ENCODE peak calls at places on chromosomes 11 and 22, in four cellular contexts. One of them, this sample, is unnamed.

GRCh38 chr22:31248965-31249940 is 37.2 kb downstream of the LIMK2 start:
- DNase-seq in PC-9: peak
- DNase-seq in nephron progenitor cell: no peak
- DNase-seq in GM10248: no peak
- DNase-seq in this sample: no peak

GRCh38 chr22:45261407-45262088 is 20.9 kb upstream of the KIAA0930 start:
- DNase-seq in PC-9: no peak
- DNase-seq in nephron progenitor cell: no peak
- DNase-seq in GM10248: no peak
- DNase-seq in this sample: no peak

GRCh38 chr11:104410336-104410735 is 246.4 kb upstream of the PDGFD start:
- DNase-seq in PC-9: no peak
- DNase-seq in nephron progenitor cell: no peak
- DNase-seq in GM10248: no peak
- DNase-seq in this sample: peak

GRCh38 chr11:85750646-85751045 is 60.3 kb downstream of the SYTL2 start:
- DNase-seq in PC-9: no peak
- DNase-seq in nephron progenitor cell: no peak
- DNase-seq in GM10248: no peak
- DNase-seq in this sample: no peak

GRCh38 chr11:76523147-76523546 is 78.3 kb downstream of the EMSY start:
- DNase-seq in PC-9: no peak
- DNase-seq in nephron progenitor cell: no peak
- DNase-seq in GM10248: no peak
- DNase-seq in this sample: no peak

GRCh38 chr22:24006914-24007214 is 1.6 kb upstream of the GSTT4 start:
- DNase-seq in PC-9: no peak
- DNase-seq in nephron progenitor cell: no peak
- DNase-seq in GM10248: peak
- DNase-seq in this sample: no peak

GRCh38 chr22:42742940-42743339 is 22.3 kb upstream of the A4GALT start:
- DNase-seq in PC-9: no peak
- DNase-seq in nephron progenitor cell: no peak
- DNase-seq in GM10248: peak
- DNase-seq in this sample: no peak

GRCh38 chr11:61996933-61997332 is 29.5 kb upstream of the FTH1 start:
- DNase-seq in PC-9: no peak
- DNase-seq in nephron progenitor cell: no peak
- DNase-seq in GM10248: no peak
- DNase-seq in this sample: no peak

GRCh38 chr22:17205432-17205831 is 13.8 kb downstream of the ADA2 start:
- DNase-seq in PC-9: no peak
- DNase-seq in nephron progenitor cell: no peak
- DNase-seq in GM10248: no peak
- DNase-seq in this sample: no peak

GRCh38 chr11:122814401-122814800 is 23.9 kb upstream of the CRTAM start:
- DNase-seq in PC-9: no peak
- DNase-seq in nephron progenitor cell: no peak
- DNase-seq in GM10248: no peak
- DNase-seq in this sample: no peak

GRCh38 chr11:46977940-46978595 is 41.5 kb downstream of the CSTPP1 start:
- DNase-seq in PC-9: peak
- DNase-seq in nephron progenitor cell: no peak
- DNase-seq in GM10248: no peak
- DNase-seq in this sample: no peak

GRCh38 chr11:134714021-134714656 is 302.1 kb upstream of the B3GAT1 start:
- DNase-seq in PC-9: no peak
- DNase-seq in nephron progenitor cell: peak
- DNase-seq in GM10248: no peak
- DNase-seq in this sample: no peak

GRCh38 chr11:63890368-63890767 is 26.6 kb downstream of the RCOR2 start:
- DNase-seq in PC-9: no peak
- DNase-seq in nephron progenitor cell: no peak
- DNase-seq in GM10248: no peak
- DNase-seq in this sample: no peak

GRCh38 chr22:20981787-20982562 is at the start of gene LZTR1:
- DNase-seq in PC-9: peak
- DNase-seq in nephron progenitor cell: peak
- DNase-seq in GM10248: peak
- DNase-seq in this sample: peak

GRCh38 chr22:28750471-28750881 is 8.6 kb downstream of the HSCB start:
- DNase-seq in PC-9: no peak
- DNase-seq in nephron progenitor cell: no peak
- DNase-seq in GM10248: no peak
- DNase-seq in this sample: no peak

GRCh38 chr22:49491221-49491635 is 336.4 kb downstream of the BRD1 start:
- DNase-seq in PC-9: no peak
- DNase-seq in nephron progenitor cell: no peak
- DNase-seq in GM10248: no peak
- DNase-seq in this sample: no peak

GRCh38 chr11:79383874-79384273 is 57.0 kb downstream of the TENM4 start:
- DNase-seq in PC-9: no peak
- DNase-seq in nephron progenitor cell: no peak
- DNase-seq in GM10248: no peak
- DNase-seq in this sample: no peak

GRCh38 chr11:80365980-80366379 is 925.1 kb upstream of the TENM4 start:
- DNase-seq in PC-9: no peak
- DNase-seq in nephron progenitor cell: no peak
- DNase-seq in GM10248: no peak
- DNase-seq in this sample: no peak

GRCh38 chr11:45994421-45995341 is 72.2 kb downstream of the LARGE2 start:
- DNase-seq in PC-9: no peak
- DNase-seq in nephron progenitor cell: peak
- DNase-seq in GM10248: no peak
- DNase-seq in this sample: no peak

GRCh38 chr22:47163876-47164513 is 401.5 kb downstream of the TBC1D22A start:
- DNase-seq in PC-9: no peak
- DNase-seq in nephron progenitor cell: no peak
- DNase-seq in GM10248: no peak
- DNase-seq in this sample: no peak

GRCh38 chr11:108494182-108494581 is 4.0 kb downstream of the POGLUT3 start:
- DNase-seq in PC-9: no peak
- DNase-seq in nephron progenitor cell: no peak
- DNase-seq in GM10248: no peak
- DNase-seq in this sample: no peak

GRCh38 chr22:37734402-37734700 is 37.5 kb downstream of the TRIOBP start:
- DNase-seq in PC-9: no peak
- DNase-seq in nephron progenitor cell: no peak
- DNase-seq in GM10248: no peak
- DNase-seq in this sample: no peak

GRCh38 chr22:37731804-37732471 is 35.1 kb downstream of the TRIOBP start:
- DNase-seq in PC-9: no peak
- DNase-seq in nephron progenitor cell: no peak
- DNase-seq in GM10248: peak
- DNase-seq in this sample: no peak

GRCh38 chr22:37733625-37734401 is 37.0 kb downstream of the TRIOBP start:
- DNase-seq in PC-9: no peak
- DNase-seq in nephron progenitor cell: no peak
- DNase-seq in GM10248: no peak
- DNase-seq in this sample: no peak

GRCh38 chr22:37735054-37735453 is 38.2 kb downstream of the TRIOBP start:
- DNase-seq in PC-9: peak
- DNase-seq in nephron progenitor cell: peak
- DNase-seq in GM10248: no peak
- DNase-seq in this sample: no peak

DNA sequence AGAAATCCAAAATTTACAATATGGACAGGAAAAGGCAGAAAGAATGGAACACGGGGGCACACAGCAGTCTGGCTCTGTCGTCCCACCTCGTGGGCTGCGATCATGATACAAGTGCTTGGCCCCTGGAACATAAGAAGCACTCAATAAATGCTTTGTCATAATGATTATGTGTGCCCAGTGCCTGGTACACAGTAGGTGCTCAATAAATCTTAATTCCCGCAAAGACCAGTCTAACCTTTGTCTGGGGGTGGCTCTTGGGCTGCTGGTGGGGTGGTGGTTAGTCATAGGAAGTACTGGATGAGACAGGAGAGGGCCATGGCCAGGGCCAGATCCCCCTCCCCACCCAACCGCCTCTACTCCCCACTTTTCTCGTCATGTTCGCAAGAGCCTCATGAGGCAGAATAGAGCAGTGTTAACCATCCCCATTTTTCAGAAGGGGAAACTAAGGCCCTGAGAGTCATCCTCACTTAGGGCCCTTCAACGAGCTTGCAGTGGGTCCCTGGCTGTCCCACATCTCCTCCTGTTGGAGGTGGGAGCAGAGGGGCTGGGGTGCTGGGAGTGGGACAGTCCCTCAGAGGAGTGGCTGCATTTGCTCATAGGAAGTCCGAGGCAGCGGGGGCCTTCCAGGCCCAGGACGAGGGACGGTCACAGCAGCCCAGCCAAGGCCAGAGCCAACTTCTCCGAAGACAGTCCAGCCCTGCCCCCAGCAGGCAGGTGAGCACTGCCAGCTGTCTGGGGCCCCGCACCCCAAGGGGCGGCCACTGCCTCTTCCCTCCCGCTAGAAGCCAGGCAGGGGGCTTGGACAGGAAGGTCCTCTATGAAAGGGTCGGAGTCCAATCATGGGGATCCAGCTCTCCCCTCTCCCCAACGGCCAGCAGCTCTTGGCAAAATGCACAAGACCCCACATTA is 36.1 kb downstream of the TRIOBP start:
- DNase-seq in PC-9: peak
- DNase-seq in nephron progenitor cell: no peak
- DNase-seq in GM10248: no peak
- DNase-seq in this sample: no peak
- TF ChIP-seq CTCF in PC-9: no peak
- TF ChIP-seq CTCF in nephron progenitor cell: no peak
- TF ChIP-seq CTCF in GM10248: no peak
- TF ChIP-seq CTCF in this sample: no peak

GRCh38 chr11:16933756-16934603 is 80.2 kb downstream of the PLEKHA7 start:
- DNase-seq in PC-9: no peak
- DNase-seq in nephron progenitor cell: no peak
- DNase-seq in GM10248: no peak
- DNase-seq in this sample: no peak
- TF ChIP-seq CTCF in PC-9: no peak
- TF ChIP-seq CTCF in nephron progenitor cell: no peak
- TF ChIP-seq CTCF in GM10248: no peak
- TF ChIP-seq CTCF in this sample: no peak

DNA sequence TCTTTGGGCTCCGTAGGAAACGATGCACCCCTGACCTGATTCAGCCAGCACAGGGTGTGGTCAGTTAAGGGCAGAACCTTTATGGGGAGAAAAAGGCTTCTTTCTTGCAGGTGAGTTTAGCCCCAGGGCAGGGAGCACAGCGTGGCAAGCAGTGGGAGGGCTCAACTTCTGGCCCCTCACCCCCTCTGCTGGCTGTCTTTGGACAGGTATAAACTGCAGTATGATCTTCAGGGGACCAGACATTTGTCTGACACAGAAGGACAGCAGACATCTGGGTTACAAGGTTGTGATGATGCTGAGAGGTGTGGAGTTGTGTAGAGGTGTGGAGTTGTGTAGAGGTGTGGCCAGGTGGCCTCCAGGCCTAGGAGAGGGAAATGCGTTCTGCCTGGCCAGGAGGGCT is 324.0 kb upstream of the PLET1 start:
- DNase-seq in PC-9: no peak
- DNase-seq in nephron progenitor cell: peak
- DNase-seq in GM10248: no peak
- DNase-seq in this sample: peak
- TF ChIP-seq CTCF in PC-9: peak
- TF ChIP-seq CTCF in nephron progenitor cell: peak
- TF ChIP-seq CTCF in GM10248: peak
- TF ChIP-seq CTCF in this sample: peak

DNA sequence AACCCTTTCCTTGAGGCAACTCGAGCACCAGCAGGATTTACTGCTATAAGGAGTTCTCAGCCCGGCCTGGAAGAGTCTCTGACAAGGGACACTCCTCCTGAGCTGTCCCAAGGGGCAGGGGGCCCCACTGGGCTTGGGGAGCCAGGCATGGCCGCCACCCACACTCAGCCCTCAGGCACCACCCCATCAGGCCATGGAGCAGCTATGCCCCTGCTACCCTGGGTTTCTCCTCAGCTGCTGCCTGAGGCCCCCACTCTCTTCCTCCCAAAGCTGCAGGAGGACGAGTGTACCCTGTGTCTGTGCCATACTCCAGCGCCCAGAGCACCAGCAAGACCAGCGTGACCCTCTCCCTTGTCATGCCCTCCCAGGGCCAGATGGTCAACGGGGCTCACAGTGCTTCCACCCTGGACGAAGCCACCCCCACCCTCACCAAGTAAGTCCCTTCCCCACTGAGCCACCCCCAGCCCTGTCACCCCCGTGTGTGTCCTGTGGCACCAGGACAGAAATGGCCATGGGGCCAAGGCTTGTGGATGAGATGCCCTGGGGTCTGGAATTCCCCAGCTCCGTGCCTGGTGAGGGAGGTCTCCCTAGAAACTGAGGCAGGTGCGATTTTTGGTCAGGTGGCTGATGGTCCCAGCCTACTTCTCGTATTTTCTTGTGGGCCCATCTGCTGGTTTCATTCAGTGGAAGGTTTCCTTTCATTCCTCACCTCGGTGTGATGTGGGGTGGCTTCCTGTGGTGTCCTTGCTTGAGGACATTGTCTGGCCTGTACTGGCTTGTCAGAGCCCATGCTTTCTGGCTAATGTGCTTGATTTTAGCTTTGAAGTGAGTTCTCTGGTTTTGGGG is 28.4 kb downstream of the TAB1 start:
- DNase-seq in PC-9: no peak
- DNase-seq in nephron progenitor cell: no peak
- DNase-seq in GM10248: no peak
- DNase-seq in this sample: no peak
- TF ChIP-seq CTCF in PC-9: no peak
- TF ChIP-seq CTCF in nephron progenitor cell: no peak
- TF ChIP-seq CTCF in GM10248: no peak
- TF ChIP-seq CTCF in this sample: no peak

DNA sequence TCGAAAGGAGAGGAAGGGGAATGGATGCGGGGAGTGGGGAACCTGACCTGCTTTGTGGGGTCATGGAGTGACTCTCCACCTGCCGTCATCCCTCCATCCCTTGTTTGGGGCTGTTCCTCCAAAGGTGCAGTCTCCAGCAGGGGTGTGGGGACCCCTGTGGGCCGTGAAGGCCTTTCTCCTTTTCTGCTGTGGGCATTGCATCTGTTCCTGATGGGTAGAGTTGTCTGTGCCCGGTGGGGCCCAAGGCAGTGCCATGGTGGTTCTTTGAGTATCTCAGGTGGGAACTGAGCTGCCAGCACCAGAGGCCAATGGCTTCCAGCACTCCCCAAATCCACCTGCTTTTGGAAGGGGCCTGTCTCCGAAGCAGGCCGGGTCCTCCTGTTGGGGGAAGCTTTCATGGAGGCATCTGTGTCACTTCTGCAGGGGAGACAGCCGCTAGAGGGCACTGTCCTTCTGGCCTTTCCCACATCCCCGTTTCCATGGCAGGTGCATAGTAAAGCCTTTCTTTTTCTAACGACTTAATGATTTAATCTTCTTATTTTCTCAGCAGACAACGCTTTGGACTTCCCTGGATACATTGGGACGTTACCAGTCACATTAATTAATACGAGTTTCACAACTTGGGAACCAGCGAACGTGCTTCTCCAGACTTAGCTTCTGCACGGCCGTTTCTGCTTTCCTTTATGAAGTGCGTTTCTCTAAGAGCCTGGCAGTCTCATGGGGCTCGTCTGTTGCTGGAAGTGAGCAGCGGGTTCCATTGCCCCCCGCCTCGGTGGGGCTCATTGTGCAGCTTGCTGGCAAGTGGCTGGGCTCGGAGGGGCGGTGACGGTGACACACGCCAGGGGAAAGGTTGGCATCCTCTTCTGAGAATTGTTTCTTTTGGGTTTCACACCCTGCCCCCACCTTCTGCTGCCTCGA is 57.1 kb downstream of the PARVB start:
- DNase-seq in PC-9: no peak
- DNase-seq in nephron progenitor cell: peak
- DNase-seq in GM10248: peak
- DNase-seq in this sample: peak
- TF ChIP-seq CTCF in PC-9: peak
- TF ChIP-seq CTCF in nephron progenitor cell: peak
- TF ChIP-seq CTCF in GM10248: peak
- TF ChIP-seq CTCF in this sample: peak

This sample was measured in DND-41.